ENCODE peak calls at places on chromosomes 16 and 17, in seven cellular contexts. One of them, this sample, is unnamed.

GRCh38 chr16:74307383-74307782 is 10.8 kb downstream of the PSMD7 start:
- DNase-seq in AG04449: no peak
- DNase-seq in GM20000: no peak
- DNase-seq in RWPE1: no peak
- DNase-seq in progenitor cell of endocrine pancreas: no peak
- DNase-seq in CD4-positive, alpha-beta T cell: no peak
- DNase-seq in BE2C: no peak
- DNase-seq in this sample: no peak

GRCh38 chr17:35973333-35974260 is 7.7 kb downstream of the CCL16 start:
- DNase-seq in AG04449: peak; percentile 4
- DNase-seq in GM20000: no peak
- DNase-seq in RWPE1: peak; percentile 49
- DNase-seq in progenitor cell of endocrine pancreas: peak; percentile 49
- DNase-seq in CD4-positive, alpha-beta T cell: no peak
- DNase-seq in BE2C: no peak
- DNase-seq in this sample: no peak

GRCh38 chr16:89557230-89557935 is 3.1 kb upstream of the RPL13 start:
- DNase-seq in AG04449: peak; percentile 5
- DNase-seq in GM20000: peak; percentile 87
- DNase-seq in RWPE1: no peak
- DNase-seq in progenitor cell of endocrine pancreas: peak; percentile 69
- DNase-seq in CD4-positive, alpha-beta T cell: peak; percentile 87
- DNase-seq in BE2C: peak; percentile 92
- DNase-seq in this sample: peak; percentile 89

GRCh38 chr16:4586297-4586696 is 28.4 kb downstream of the UBALD1 start:
- DNase-seq in AG04449: no peak
- DNase-seq in GM20000: no peak
- DNase-seq in RWPE1: no peak
- DNase-seq in progenitor cell of endocrine pancreas: no peak
- DNase-seq in CD4-positive, alpha-beta T cell: no peak
- DNase-seq in BE2C: no peak
- DNase-seq in this sample: no peak

GRCh38 chr17:77894126-77894956 is 64.2 kb upstream of the TNRC6C start:
- DNase-seq in AG04449: no peak
- DNase-seq in GM20000: no peak
- DNase-seq in RWPE1: no peak
- DNase-seq in progenitor cell of endocrine pancreas: no peak
- DNase-seq in CD4-positive, alpha-beta T cell: no peak
- DNase-seq in BE2C: no peak
- DNase-seq in this sample: no peak

GRCh38 chr16:78703951-78704350 is 604.5 kb downstream of the WWOX start:
- DNase-seq in AG04449: no peak
- DNase-seq in GM20000: no peak
- DNase-seq in RWPE1: no peak
- DNase-seq in progenitor cell of endocrine pancreas: no peak
- DNase-seq in CD4-positive, alpha-beta T cell: no peak
- DNase-seq in BE2C: no peak
- DNase-seq in this sample: no peak

GRCh38 chr17:37791434-37791833 is 46.6 kb upstream of the HNF1B start:
- DNase-seq in AG04449: no peak
- DNase-seq in GM20000: peak; percentile 71
- DNase-seq in RWPE1: no peak
- DNase-seq in progenitor cell of endocrine pancreas: no peak
- DNase-seq in CD4-positive, alpha-beta T cell: peak; percentile 7
- DNase-seq in BE2C: peak; percentile 17
- DNase-seq in this sample: no peak

GRCh38 chr17:62780951-62781350 is 27.2 kb downstream of the MARCHF10 start:
- DNase-seq in AG04449: no peak
- DNase-seq in GM20000: no peak
- DNase-seq in RWPE1: no peak
- DNase-seq in progenitor cell of endocrine pancreas: no peak
- DNase-seq in CD4-positive, alpha-beta T cell: no peak
- DNase-seq in BE2C: no peak
- DNase-seq in this sample: no peak

GRCh38 chr17:39700148-39700987 is 504 bp downstream of the ERBB2 start:
- DNase-seq in AG04449: no peak
- DNase-seq in GM20000: peak; percentile 47
- DNase-seq in RWPE1: peak; percentile 41
- DNase-seq in progenitor cell of endocrine pancreas: peak; percentile 31
- DNase-seq in CD4-positive, alpha-beta T cell: no peak
- DNase-seq in BE2C: no peak
- DNase-seq in this sample: peak; percentile 54

GRCh38 chr17:79971651-79972050 is 64.0 kb downstream of the TBC1D16 start:
- DNase-seq in AG04449: no peak
- DNase-seq in GM20000: no peak
- DNase-seq in RWPE1: no peak
- DNase-seq in progenitor cell of endocrine pancreas: no peak
- DNase-seq in CD4-positive, alpha-beta T cell: no peak
- DNase-seq in BE2C: no peak
- DNase-seq in this sample: no peak

GRCh38 chr16:27543801-27544200 is 5.9 kb downstream of the GTF3C1 start:
- DNase-seq in AG04449: no peak
- DNase-seq in GM20000: no peak
- DNase-seq in RWPE1: no peak
- DNase-seq in progenitor cell of endocrine pancreas: no peak
- DNase-seq in CD4-positive, alpha-beta T cell: no peak
- DNase-seq in BE2C: no peak
- DNase-seq in this sample: no peak

GRCh38 chr17:14986127-14986526 is 279.0 kb downstream of the PMP22 start:
- DNase-seq in AG04449: no peak
- DNase-seq in GM20000: no peak
- DNase-seq in RWPE1: no peak
- DNase-seq in progenitor cell of endocrine pancreas: no peak
- DNase-seq in CD4-positive, alpha-beta T cell: no peak
- DNase-seq in BE2C: no peak
- DNase-seq in this sample: no peak

GRCh38 chr16:54540525-54541180 is 254.1 kb upstream of the IRX3 start:
- DNase-seq in AG04449: no peak
- DNase-seq in GM20000: no peak
- DNase-seq in RWPE1: no peak
- DNase-seq in progenitor cell of endocrine pancreas: peak; percentile 13
- DNase-seq in CD4-positive, alpha-beta T cell: no peak
- DNase-seq in BE2C: no peak
- DNase-seq in this sample: no peak

GRCh38 chr17:14918540-14918939 is 346.6 kb downstream of the PMP22 start:
- DNase-seq in AG04449: no peak
- DNase-seq in GM20000: no peak
- DNase-seq in RWPE1: no peak
- DNase-seq in progenitor cell of endocrine pancreas: no peak
- DNase-seq in CD4-positive, alpha-beta T cell: no peak
- DNase-seq in BE2C: no peak
- DNase-seq in this sample: no peak

GRCh38 chr17:40480501-40481003 is 20.9 kb downstream of the TNS4 start:
- DNase-seq in AG04449: no peak
- DNase-seq in GM20000: peak; percentile 47
- DNase-seq in RWPE1: peak; percentile 50
- DNase-seq in progenitor cell of endocrine pancreas: no peak
- DNase-seq in CD4-positive, alpha-beta T cell: peak; percentile 75
- DNase-seq in BE2C: no peak
- DNase-seq in this sample: no peak

GRCh38 chr17:77237232-77238008 is 96.7 kb downstream of the SEC14L1 start:
- DNase-seq in AG04449: no peak
- DNase-seq in GM20000: no peak
- DNase-seq in RWPE1: no peak
- DNase-seq in progenitor cell of endocrine pancreas: no peak
- DNase-seq in CD4-positive, alpha-beta T cell: no peak
- DNase-seq in BE2C: no peak
- DNase-seq in this sample: no peak

GRCh38 chr16:50273888-50274770 is 7.8 kb downstream of the ADCY7 start:
- DNase-seq in AG04449: no peak
- DNase-seq in GM20000: peak; percentile 85
- DNase-seq in RWPE1: no peak
- DNase-seq in progenitor cell of endocrine pancreas: no peak
- DNase-seq in CD4-positive, alpha-beta T cell: peak; percentile 58
- DNase-seq in BE2C: peak; percentile 2
- DNase-seq in this sample: no peak

GRCh38 chr17:40309031-40309937 is at the start of gene RARA:
- DNase-seq in AG04449: no peak
- DNase-seq in GM20000: peak; percentile 74
- DNase-seq in RWPE1: no peak
- DNase-seq in progenitor cell of endocrine pancreas: no peak
- DNase-seq in CD4-positive, alpha-beta T cell: no peak
- DNase-seq in BE2C: peak; percentile 77
- DNase-seq in this sample: peak; percentile 63

GRCh38 chr17:77501101-77501566 is 360.4 kb downstream of the SEC14L1 start:
- DNase-seq in AG04449: no peak
- DNase-seq in GM20000: no peak
- DNase-seq in RWPE1: no peak
- DNase-seq in progenitor cell of endocrine pancreas: no peak
- DNase-seq in CD4-positive, alpha-beta T cell: peak; percentile 29
- DNase-seq in BE2C: no peak
- DNase-seq in this sample: peak; percentile 35

GRCh38 chr17:5027921-5028320 is 7.3 kb downstream of the SLC52A1 start:
- DNase-seq in AG04449: no peak
- DNase-seq in GM20000: no peak
- DNase-seq in RWPE1: no peak
- DNase-seq in progenitor cell of endocrine pancreas: no peak
- DNase-seq in CD4-positive, alpha-beta T cell: no peak
- DNase-seq in BE2C: no peak
- DNase-seq in this sample: no peak

GRCh38 chr17:41428591-41429326 is 4.4 kb upstream of the KRT37 start:
- DNase-seq in AG04449: no peak
- DNase-seq in GM20000: no peak
- DNase-seq in RWPE1: no peak
- DNase-seq in progenitor cell of endocrine pancreas: no peak
- DNase-seq in CD4-positive, alpha-beta T cell: no peak
- DNase-seq in BE2C: no peak
- DNase-seq in this sample: no peak

GRCh38 chr17:38326996-38327792 is 16.6 kb downstream of the GPR179 start:
- DNase-seq in AG04449: no peak
- DNase-seq in GM20000: no peak
- DNase-seq in RWPE1: no peak
- DNase-seq in progenitor cell of endocrine pancreas: no peak
- DNase-seq in CD4-positive, alpha-beta T cell: no peak
- DNase-seq in BE2C: no peak
- DNase-seq in this sample: no peak

GRCh38 chr17:52710363-52710901 is 551.9 kb upstream of the CA10 start:
- DNase-seq in AG04449: no peak
- DNase-seq in GM20000: no peak
- DNase-seq in RWPE1: no peak
- DNase-seq in progenitor cell of endocrine pancreas: no peak
- DNase-seq in CD4-positive, alpha-beta T cell: no peak
- DNase-seq in BE2C: no peak
- DNase-seq in this sample: no peak

GRCh38 chr17:42248351-42249179 is 27.6 kb downstream of the STAT5B start:
- DNase-seq in AG04449: no peak
- DNase-seq in GM20000: peak; percentile 75
- DNase-seq in RWPE1: no peak
- DNase-seq in progenitor cell of endocrine pancreas: no peak
- DNase-seq in CD4-positive, alpha-beta T cell: peak; percentile 68
- DNase-seq in BE2C: peak; percentile 80
- DNase-seq in this sample: no peak

GRCh38 chr17:75623386-75623785 is 9.8 kb upstream of the SMIM5 start:
- DNase-seq in AG04449: no peak
- DNase-seq in GM20000: no peak
- DNase-seq in RWPE1: no peak
- DNase-seq in progenitor cell of endocrine pancreas: no peak
- DNase-seq in CD4-positive, alpha-beta T cell: no peak
- DNase-seq in BE2C: no peak
- DNase-seq in this sample: no peak

GRCh38 chr16:84451781-84452180 is 52.7 kb downstream of the MEAK7 start:
- DNase-seq in AG04449: no peak
- DNase-seq in GM20000: no peak
- DNase-seq in RWPE1: no peak
- DNase-seq in progenitor cell of endocrine pancreas: no peak
- DNase-seq in CD4-positive, alpha-beta T cell: no peak
- DNase-seq in BE2C: no peak
- DNase-seq in this sample: no peak

GRCh38 chr17:41382396-41382795 is 290 bp upstream of the KRT34 start:
- DNase-seq in AG04449: no peak
- DNase-seq in GM20000: no peak
- DNase-seq in RWPE1: no peak
- DNase-seq in progenitor cell of endocrine pancreas: no peak
- DNase-seq in CD4-positive, alpha-beta T cell: no peak
- DNase-seq in BE2C: no peak
- DNase-seq in this sample: no peak

DNA sequence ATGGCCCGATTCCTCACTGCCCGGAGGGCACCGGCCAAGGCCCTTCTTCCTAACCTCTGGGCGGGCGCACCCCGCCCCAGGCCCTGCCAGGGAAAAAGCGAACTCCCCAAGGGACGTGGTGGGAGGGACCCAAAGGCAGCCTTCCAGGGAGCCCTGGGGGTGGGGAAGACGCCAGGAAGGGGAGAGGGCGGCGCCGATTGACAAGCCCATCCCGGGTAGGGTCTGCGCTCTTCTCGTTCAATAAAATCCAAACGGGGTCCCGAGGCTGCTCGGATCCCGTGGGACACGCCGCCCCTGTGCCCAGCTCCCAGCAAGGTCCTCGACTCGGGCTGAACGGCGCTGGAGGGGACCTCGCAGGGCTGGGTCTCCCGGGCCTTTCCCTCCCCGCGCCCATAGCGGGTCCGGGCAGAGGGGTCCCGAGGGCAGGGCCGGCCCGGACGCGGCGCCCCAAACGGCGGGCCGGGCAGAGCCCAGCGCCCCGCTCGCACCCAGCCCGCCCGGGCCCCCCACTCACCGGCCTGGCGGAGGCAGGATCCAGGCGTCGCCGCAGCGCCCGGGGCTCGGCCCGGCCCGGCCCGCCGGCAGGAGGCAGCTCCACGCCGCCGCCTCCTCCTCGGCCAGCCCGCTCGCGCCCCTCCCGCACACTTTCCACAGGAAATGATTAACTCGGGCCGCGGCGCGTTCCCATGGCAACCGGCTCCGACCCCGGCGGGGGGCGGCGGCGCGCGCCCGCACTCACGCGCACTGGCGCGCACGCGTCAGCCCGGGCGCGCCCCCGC is at the start of gene KIFC3:
- DNase-seq in AG04449: no peak
- DNase-seq in GM20000: peak; percentile 81
- DNase-seq in RWPE1: peak; percentile 68
- DNase-seq in progenitor cell of endocrine pancreas: peak; percentile 69
- DNase-seq in CD4-positive, alpha-beta T cell: peak; percentile 52
- DNase-seq in BE2C: peak; percentile 85
- DNase-seq in this sample: peak; percentile 90
- TF ChIP-seq CTCF in AG04449: peak; percentile 7
- TF ChIP-seq CTCF in GM20000: peak; percentile 28
- TF ChIP-seq CTCF in RWPE1: peak; percentile 23
- TF ChIP-seq CTCF in progenitor cell of endocrine pancreas: peak; percentile 33
- TF ChIP-seq CTCF in CD4-positive, alpha-beta T cell: no peak
- TF ChIP-seq CTCF in BE2C: no peak
- TF ChIP-seq CTCF in this sample: no peak

GRCh38 chr16:70473446-70474319 is 19.3 kb downstream of the FCSK start:
- DNase-seq in AG04449: no peak
- DNase-seq in GM20000: no peak
- DNase-seq in RWPE1: no peak
- DNase-seq in progenitor cell of endocrine pancreas: no peak
- DNase-seq in CD4-positive, alpha-beta T cell: no peak
- DNase-seq in BE2C: no peak
- DNase-seq in this sample: no peak
- TF ChIP-seq CTCF in AG04449: no peak
- TF ChIP-seq CTCF in GM20000: no peak
- TF ChIP-seq CTCF in RWPE1: no peak
- TF ChIP-seq CTCF in progenitor cell of endocrine pancreas: no peak
- TF ChIP-seq CTCF in CD4-positive, alpha-beta T cell: no peak
- TF ChIP-seq CTCF in BE2C: peak; percentile 21
- TF ChIP-seq CTCF in this sample: no peak

GRCh38 chr17:63792055-63792729 is 18.2 kb downstream of the DDX42 start:
- DNase-seq in AG04449: no peak
- DNase-seq in GM20000: no peak
- DNase-seq in RWPE1: peak; percentile 51
- DNase-seq in progenitor cell of endocrine pancreas: no peak
- DNase-seq in CD4-positive, alpha-beta T cell: no peak
- DNase-seq in BE2C: no peak
- DNase-seq in this sample: no peak
- TF ChIP-seq CTCF in AG04449: no peak
- TF ChIP-seq CTCF in GM20000: no peak
- TF ChIP-seq CTCF in RWPE1: no peak
- TF ChIP-seq CTCF in progenitor cell of endocrine pancreas: no peak
- TF ChIP-seq CTCF in CD4-positive, alpha-beta T cell: no peak
- TF ChIP-seq CTCF in BE2C: no peak
- TF ChIP-seq CTCF in this sample: no peak

GRCh38 chr16:12576878-12577277 is 226.8 kb downstream of the CPPED1 start:
- DNase-seq in AG04449: no peak
- DNase-seq in GM20000: no peak
- DNase-seq in RWPE1: no peak
- DNase-seq in progenitor cell of endocrine pancreas: no peak
- DNase-seq in CD4-positive, alpha-beta T cell: no peak
- DNase-seq in BE2C: no peak
- DNase-seq in this sample: no peak
- TF ChIP-seq CTCF in AG04449: no peak
- TF ChIP-seq CTCF in GM20000: no peak
- TF ChIP-seq CTCF in RWPE1: no peak
- TF ChIP-seq CTCF in progenitor cell of endocrine pancreas: no peak
- TF ChIP-seq CTCF in CD4-positive, alpha-beta T cell: no peak
- TF ChIP-seq CTCF in BE2C: no peak
- TF ChIP-seq CTCF in this sample: no peak